ENCODE peak calls at places on chromosomes 3 and 15, in six cellular contexts. G, W, H, R, X and N are unnamed samples.

GRCh38 chr3:115239717-115240116 is 92.6 kb upstream of the ZBTB20 start:
- DNase-seq in X (peak), G (peak), W (peak), R (no peak), H (no peak), N (no peak)

GRCh38 chr3:116140100-116140689 is 305.1 kb downstream of the LSAMP start:
- DNase-seq in X (peak), G (peak), H (no peak), R (no peak), W (peak), N (no peak)

GRCh38 chr3:143849854-143850549 is 1.7 kb upstream of the SLC9A9 start:
- DNase-seq in G (no peak), W (no peak), X (no peak), H (peak), R (no peak), N (no peak)

GRCh38 chr15:82647835-82648256 is 683 bp upstream of the CPEB1 start:
- DNase-seq in W (peak), G (no peak), H (no peak), X (no peak), R (no peak), N (peak)

GRCh38 chr3:196502775-196503181 is 790 bp downstream of the RNF168 start:
- DNase-seq in R (no peak), H (no peak), W (peak), G (no peak), X (peak), N (no peak)

GRCh38 chr3:120854908-120855526 is 53.0 kb upstream of the STXBP5L start:
- DNase-seq in H (no peak), W (no peak), G (no peak), X (no peak), R (no peak), N (no peak)

GRCh38 chr15:50320504-50320903 is 34.5 kb downstream of the GABPB1 start:
- DNase-seq in H (no peak), W (no peak), G (no peak), R (no peak), X (no peak), N (no peak)

GRCh38 chr3:133264920-133265319 is 134.9 kb upstream of the BFSP2 start:
- DNase-seq in H (no peak), W (no peak), X (no peak), R (no peak), G (no peak), N (no peak)

GRCh38 chr3:60610441-60611112 is 640.7 kb downstream of the FHIT start:
- DNase-seq in X (no peak), G (no peak), W (no peak), H (no peak), R (no peak), N (no peak)

GRCh38 chr3:2244137-2244536 is 145.5 kb downstream of the CNTN4 start:
- DNase-seq in H (no peak), R (no peak), X (no peak), W (no peak), G (no peak), N (no peak)

GRCh38 chr3:10926831-10927521 is 65.6 kb upstream of the SLC6A1 start:
- DNase-seq in W (no peak), X (no peak), R (no peak), H (no peak), G (no peak), N (no peak)

GRCh38 chr3:71398157-71398836 is 185.2 kb downstream of the FOXP1 start:
- DNase-seq in R (no peak), G (no peak), H (no peak), W (no peak), X (no peak), N (no peak)

GRCh38 chr15:49045691-49046112 is 544 bp downstream of the SECISBP2L start:
- DNase-seq in W (no peak), X (peak), G (no peak), R (no peak), H (peak), N (no peak)

GRCh38 chr3:54853573-54854404 is 74.1 kb downstream of the LRTM1 start:
- DNase-seq in R (peak), G (no peak), H (no peak), X (peak), W (peak), N (peak)

GRCh38 chr3:48708481-48708889 is 8.5 kb downstream of the IP6K2 start:
- DNase-seq in W (no peak), H (no peak), X (no peak), G (no peak), R (no peak), N (no peak)

GRCh38 chr3:140308535-140308934 is 369.3 kb upstream of the TRIM42 start:
- DNase-seq in R (no peak), H (no peak), G (no peak), W (no peak), X (no peak), N (no peak)

GRCh38 chr3:37163262-37164020 is 10.9 kb downstream of the LRRFIP2 start:
- DNase-seq in X (no peak), G (no peak), R (no peak), H (no peak), W (no peak), N (no peak)

GRCh38 chr3:95939235-95939824 is 875.1 kb upstream of the EPHA6 start:
- DNase-seq in H (no peak), G (no peak), W (no peak), R (no peak), X (no peak), N (no peak)

DNA sequence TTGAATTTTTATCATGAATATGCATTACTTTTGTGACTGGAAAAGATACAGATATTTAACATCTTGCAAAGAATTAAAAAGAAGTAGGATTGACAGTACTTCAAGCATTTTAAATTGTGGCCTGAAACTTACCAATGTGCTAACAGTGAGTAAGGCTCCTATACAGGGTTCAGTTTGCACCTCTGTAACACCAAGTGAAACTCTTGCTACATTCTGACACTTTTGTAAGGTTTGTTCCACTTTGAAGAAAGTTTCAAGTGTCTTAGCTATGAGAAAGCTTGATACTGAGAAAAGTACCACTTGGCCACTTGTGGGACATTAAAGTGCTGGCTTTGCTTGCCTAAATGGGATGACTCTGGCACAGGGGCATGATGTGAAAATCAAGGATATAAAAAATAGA is 289.2 kb downstream of the CTNNB1 start:
- DNase-seq in W (no peak), X (no peak), R (no peak), G (no peak), H (no peak), N (no peak)
- TF ChIP-seq ZNF274 in W (no peak), X (no peak), R (no peak), G (no peak), H (no peak), N (no peak)

DNA sequence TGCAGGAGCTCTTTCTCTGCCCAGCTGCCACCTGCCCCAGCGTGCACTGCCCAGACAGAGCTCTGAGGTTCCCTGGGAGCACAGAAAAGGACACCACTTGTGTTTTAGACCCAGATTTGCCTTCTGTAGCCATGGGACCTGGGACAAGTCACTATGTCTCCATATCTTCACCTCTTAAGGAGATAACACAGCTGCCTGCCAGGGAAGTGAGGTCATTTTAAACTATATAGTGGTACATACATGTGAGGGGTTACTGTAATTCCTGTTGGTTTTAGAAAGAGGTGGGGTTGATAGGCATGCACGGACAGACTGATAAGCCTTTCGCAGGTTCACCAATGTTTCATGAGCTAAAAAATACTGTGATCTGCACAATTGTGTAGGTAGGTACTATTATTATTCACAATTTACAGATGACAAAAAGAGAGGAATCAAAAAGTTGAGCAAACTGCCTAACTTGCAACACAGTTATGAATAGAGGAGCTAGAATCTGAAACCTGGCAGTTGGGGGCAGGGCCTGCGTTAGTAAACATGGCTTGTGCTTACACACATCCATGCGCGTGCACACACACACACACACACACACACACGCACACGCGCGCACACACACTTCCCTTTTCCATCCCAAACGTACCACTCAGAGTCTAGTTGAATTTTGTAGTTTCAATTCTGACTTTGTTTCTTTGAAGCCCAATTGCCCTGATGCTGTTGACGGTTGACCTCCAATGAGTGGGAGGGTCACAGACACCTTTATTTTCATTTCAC is 193.6 kb downstream of the FAM43A start:
- DNase-seq in X (no peak), W (no peak), H (no peak), R (peak), G (no peak), N (no peak)
- TF ChIP-seq ZNF274 in X (no peak), W (no peak), H (no peak), R (no peak), G (no peak), N (no peak)

GRCh38 chr15:98801234-98801561 is 152.9 kb downstream of the IGF1R start:
- DNase-seq in W (no peak), G (no peak), X (no peak), R (no peak), H (no peak), N (peak)

GRCh38 chr15:98802187-98802586 is 153.8 kb downstream of the IGF1R start:
- DNase-seq in G (no peak), W (no peak), H (no peak), X (no peak), R (no peak), N (no peak)

GRCh38 chr15:98799991-98800390 is 151.7 kb downstream of the IGF1R start:
- DNase-seq in G (no peak), H (no peak), X (no peak), R (no peak), W (no peak), N (no peak)

GRCh38 chr15:98799461-98799971 is 151.2 kb downstream of the IGF1R start:
- DNase-seq in H (no peak), G (no peak), R (no peak), X (peak), W (no peak), N (no peak)

DNA sequence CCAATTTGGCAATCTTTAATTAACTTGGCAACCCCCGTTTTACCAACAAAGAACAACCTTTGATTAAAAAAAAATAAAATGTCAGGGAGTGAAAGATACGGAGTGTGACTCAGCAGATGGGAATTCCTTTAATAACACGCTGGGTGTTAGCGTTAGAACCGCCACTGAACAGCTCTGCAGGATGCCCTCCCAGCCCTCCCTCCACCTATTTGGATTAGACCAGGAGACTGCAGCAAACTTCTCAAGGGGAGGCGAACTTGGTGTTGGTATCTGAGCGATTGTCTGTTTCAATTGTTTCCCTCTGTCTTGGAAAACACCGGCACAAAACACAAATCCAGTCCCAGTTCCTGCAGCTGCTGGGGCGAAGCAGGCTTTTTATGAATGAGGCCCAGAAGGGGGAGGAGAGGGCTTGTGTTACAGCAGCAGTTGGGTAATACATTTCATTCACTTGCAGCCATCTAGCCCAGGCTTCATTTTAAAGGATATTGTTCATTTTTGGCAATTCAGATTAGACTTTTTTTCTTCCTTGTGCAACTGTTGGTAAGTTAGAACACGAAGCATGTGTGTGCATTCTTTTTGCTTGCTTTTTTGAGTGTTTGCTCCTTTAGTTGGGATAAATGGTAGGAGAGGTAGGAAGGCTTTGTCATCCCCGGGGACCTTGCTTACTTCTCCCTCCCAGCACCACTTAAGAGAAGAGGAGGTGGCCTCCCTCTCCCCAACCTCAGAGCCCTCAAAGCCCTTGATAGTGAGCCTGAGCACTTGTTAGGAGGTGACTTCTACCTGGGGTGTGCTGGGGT is 152.3 kb downstream of the IGF1R start:
- DNase-seq in H (no peak), W (no peak), X (peak), G (peak), R (no peak), N (peak)
- TF ChIP-seq ZNF274 in H (no peak), W (no peak), X (no peak), G (no peak), R (no peak), N (no peak)

GRCh38 chr15:66193066-66193465 is 60.5 kb downstream of the MEGF11 start:
- DNase-seq in H (no peak), W (no peak), R (no peak), X (no peak), G (no peak), N (no peak)
- TF ChIP-seq ZNF274 in H (no peak), W (no peak), R (no peak), X (no peak), G (no peak), N (no peak)

DNA sequence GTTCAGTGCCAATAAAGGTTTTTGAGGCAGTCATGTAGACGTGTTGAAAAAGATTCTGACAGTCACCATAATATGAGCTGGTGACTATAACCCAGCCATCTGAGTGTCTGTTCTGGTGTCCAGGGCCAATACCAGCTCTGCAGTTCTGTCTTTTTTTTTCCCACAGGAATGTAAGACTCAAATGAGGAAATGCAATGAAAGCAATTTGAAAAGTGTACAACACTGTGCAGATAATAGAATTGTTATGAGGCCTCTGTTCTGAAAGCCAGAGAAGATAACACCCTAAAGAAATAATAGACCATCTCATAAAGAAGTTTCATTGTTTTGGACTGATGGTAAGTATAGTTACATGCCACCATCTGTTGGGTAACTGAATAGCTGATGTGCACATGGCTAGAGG is 57.1 kb downstream of the CLDN1 start:
- DNase-seq in R (no peak), W (no peak), X (no peak), G (no peak), H (no peak), N (no peak)
- TF ChIP-seq ZNF274 in R (no peak), W (no peak), X (no peak), G (no peak), H (no peak), N (no peak)

GRCh38 chr3:152772622-152773021 is 62.3 kb upstream of the P2RY1 start:
- DNase-seq in W (no peak), X (no peak), G (no peak), H (no peak), R (no peak), N (no peak)

GRCh38 chr3:152768478-152768877 is 66.5 kb upstream of the P2RY1 start:
- DNase-seq in X (no peak), G (no peak), H (no peak), W (no peak), R (no peak), N (no peak)

GRCh38 chr3:152771120-152771519 is 63.8 kb upstream of the P2RY1 start:
- DNase-seq in W (no peak), X (no peak), H (no peak), G (no peak), R (no peak), N (no peak)

GRCh38 chr3:152773633-152774032 is 61.3 kb upstream of the P2RY1 start:
- DNase-seq in R (no peak), W (no peak), X (no peak), G (no peak), H (no peak), N (no peak)

GRCh38 chr3:152769523-152769922 is 65.4 kb upstream of the P2RY1 start:
- DNase-seq in W (no peak), R (no peak), H (no peak), G (no peak), X (no peak), N (no peak)
- TF ChIP-seq ZNF274 in W (no peak), R (no peak), H (no peak), G (no peak), X (no peak), N (no peak)